ENCODE peak calls at places on chromosomes 6 and 20, in five cellular contexts. One of them, this sample, is unnamed.

GRCh38 chr6:12066297-12066696 is 54.2 kb downstream of the HIVEP1 start:
- DNase-seq in hepatocyte: no peak
- DNase-seq in stomach: no peak
- DNase-seq in sigmoid colon: no peak
- DNase-seq in CD8-positive, alpha-beta T cell: no peak
- DNase-seq in this sample: no peak

GRCh38 chr6:83215131-83216047 is 22.2 kb downstream of the RWDD2A start:
- DNase-seq in sigmoid colon: peak; percentile 71
- DNase-seq in stomach: peak; percentile 65
- DNase-seq in CD8-positive, alpha-beta T cell: peak; percentile 40
- DNase-seq in hepatocyte: peak; percentile 77
- DNase-seq in this sample: peak; percentile 69

GRCh38 chr6:152897807-152898399 is 84.9 kb downstream of the FBXO5 start:
- DNase-seq in sigmoid colon: peak; percentile 64
- DNase-seq in hepatocyte: peak; percentile 70
- DNase-seq in stomach: peak; percentile 63
- DNase-seq in CD8-positive, alpha-beta T cell: peak; percentile 51
- DNase-seq in this sample: peak; percentile 98

GRCh38 chr6:43292763-43293318 is 5.2 kb upstream of the SLC22A7 start:
- DNase-seq in CD8-positive, alpha-beta T cell: no peak
- DNase-seq in stomach: no peak
- DNase-seq in sigmoid colon: no peak
- DNase-seq in hepatocyte: no peak
- DNase-seq in this sample: no peak

GRCh38 chr20:4781211-4781610 is 59.5 kb downstream of the PRND start:
- DNase-seq in sigmoid colon: no peak
- DNase-seq in CD8-positive, alpha-beta T cell: no peak
- DNase-seq in stomach: no peak
- DNase-seq in hepatocyte: no peak
- DNase-seq in this sample: no peak

GRCh38 chr20:59448828-59449444 is 148.5 kb downstream of the EDN3 start:
- DNase-seq in stomach: no peak
- DNase-seq in sigmoid colon: peak; percentile 17
- DNase-seq in CD8-positive, alpha-beta T cell: no peak
- DNase-seq in hepatocyte: no peak
- DNase-seq in this sample: no peak

GRCh38 chr6:129697788-129698187 is 12.2 kb downstream of the ARHGAP18 start:
- DNase-seq in CD8-positive, alpha-beta T cell: no peak
- DNase-seq in stomach: no peak
- DNase-seq in sigmoid colon: no peak
- DNase-seq in hepatocyte: no peak
- DNase-seq in this sample: no peak

GRCh38 chr20:63495771-63496403 is 3.0 kb downstream of the EEF1A2 start:
- DNase-seq in CD8-positive, alpha-beta T cell: peak; percentile 69
- DNase-seq in sigmoid colon: peak; percentile 81
- DNase-seq in hepatocyte: peak; percentile 84
- DNase-seq in stomach: peak; percentile 79
- DNase-seq in this sample: peak; percentile 89

GRCh38 chr6:111521497-111522275 is 38.7 kb upstream of the REV3L start:
- DNase-seq in hepatocyte: no peak
- DNase-seq in sigmoid colon: no peak
- DNase-seq in CD8-positive, alpha-beta T cell: no peak
- DNase-seq in stomach: no peak
- DNase-seq in this sample: no peak

GRCh38 chr6:118551063-118551672 is 3.1 kb downstream of the PLN start:
- DNase-seq in stomach: no peak
- DNase-seq in CD8-positive, alpha-beta T cell: no peak
- DNase-seq in hepatocyte: peak; percentile 65
- DNase-seq in sigmoid colon: no peak
- DNase-seq in this sample: no peak

GRCh38 chr6:54315692-54316091 is 7.5 kb downstream of the TINAG start:
- DNase-seq in stomach: no peak
- DNase-seq in sigmoid colon: no peak
- DNase-seq in CD8-positive, alpha-beta T cell: no peak
- DNase-seq in hepatocyte: no peak
- DNase-seq in this sample: no peak

GRCh38 chr6:16216501-16217155 is 21.8 kb upstream of the GMPR start:
- DNase-seq in CD8-positive, alpha-beta T cell: no peak
- DNase-seq in sigmoid colon: no peak
- DNase-seq in stomach: no peak
- DNase-seq in hepatocyte: no peak
- DNase-seq in this sample: no peak

DNA sequence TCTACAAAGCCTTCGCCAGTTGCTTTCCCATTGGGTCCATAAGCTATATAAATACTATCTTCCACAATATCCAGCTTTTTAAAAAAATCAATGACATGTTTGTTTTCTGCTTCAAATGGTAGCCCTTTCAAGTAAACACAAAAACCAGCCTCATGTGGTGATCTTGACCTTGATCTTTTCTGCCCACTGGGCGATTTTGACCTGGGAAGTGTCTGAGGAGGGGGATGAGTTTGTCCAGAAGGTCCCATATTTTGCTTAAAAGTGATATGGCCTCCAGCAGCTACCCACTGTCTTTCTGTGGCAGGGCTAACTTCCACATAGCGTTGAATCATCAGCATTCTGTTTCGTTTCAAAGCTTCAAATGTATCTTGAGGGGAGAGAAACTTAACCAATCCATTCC is 10.8 kb downstream of the CPNE1 start:
- DNase-seq in sigmoid colon: no peak
- DNase-seq in stomach: no peak
- DNase-seq in hepatocyte: no peak
- DNase-seq in CD8-positive, alpha-beta T cell: no peak
- DNase-seq in this sample: no peak
- H3K4me1 ChIP-seq in sigmoid colon: no peaks in the 10 kb centered on the region
- H3K4me1 ChIP-seq in stomach: peaks cover 22% of the 10 kb centered on the region
- H3K4me1 ChIP-seq in hepatocyte: peaks cover 19% of the 10 kb centered on the region
- H3K4me1 ChIP-seq in CD8-positive, alpha-beta T cell: peaks cover 42% of the 10 kb centered on the region
- H3K4me1 ChIP-seq in this sample: no peaks in the 10 kb centered on the region

DNA sequence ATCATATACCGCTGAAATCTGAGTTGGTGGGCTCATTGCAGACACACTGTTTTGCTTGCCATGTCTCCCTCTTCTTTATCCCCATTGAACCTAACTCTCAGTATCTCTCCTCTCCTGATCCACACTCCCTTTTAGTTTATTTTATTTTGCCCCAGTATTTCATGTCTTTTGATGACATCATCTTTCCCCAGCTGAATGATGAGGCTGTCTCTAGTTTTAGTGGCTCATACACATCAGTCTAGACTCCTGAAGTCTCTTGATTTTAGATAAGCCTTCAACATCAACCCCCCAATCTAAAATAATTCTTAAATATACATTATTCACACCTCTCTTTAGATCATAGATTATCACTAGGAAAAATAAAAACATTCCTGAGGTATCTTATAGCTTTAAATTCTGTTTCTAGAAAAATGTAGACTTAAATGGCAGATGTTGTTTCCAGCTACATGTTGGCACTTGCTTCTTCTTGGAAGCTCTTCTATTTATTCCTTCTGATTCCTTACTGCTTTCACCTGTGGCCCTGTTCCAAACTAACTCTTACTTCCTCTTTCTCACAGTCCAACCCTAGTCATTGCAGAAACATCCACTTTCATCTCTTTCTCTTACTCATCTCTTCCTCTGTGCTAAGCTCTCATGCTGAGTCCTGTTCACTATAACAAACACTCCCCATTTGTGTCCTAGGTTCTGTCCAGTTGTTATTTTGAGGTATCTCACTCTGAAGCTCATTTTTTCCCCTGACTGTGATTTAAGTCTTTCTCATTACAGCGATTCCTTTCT is 191.9 kb upstream of the SLC35B3 start:
- DNase-seq in stomach: no peak
- DNase-seq in sigmoid colon: no peak
- DNase-seq in CD8-positive, alpha-beta T cell: no peak
- DNase-seq in hepatocyte: peak; percentile 13
- DNase-seq in this sample: no peak
- H3K36me3 ChIP-seq in stomach: no peaks in the 10 kb centered on the region
- H3K36me3 ChIP-seq in sigmoid colon: no peaks in the 10 kb centered on the region
- H3K36me3 ChIP-seq in CD8-positive, alpha-beta T cell: no peaks in the 10 kb centered on the region
- H3K36me3 ChIP-seq in hepatocyte: no peaks in the 10 kb centered on the region
- H3K36me3 ChIP-seq in this sample: no peaks in the 10 kb centered on the region

GRCh38 chr6:32522302-32523047 is 7.6 kb downstream of the HLA-DRB5 start:
- DNase-seq in CD8-positive, alpha-beta T cell: no peak
- DNase-seq in sigmoid colon: no peak
- DNase-seq in hepatocyte: peak; percentile 44
- DNase-seq in stomach: no peak
- DNase-seq in this sample: peak; percentile 56
- H3K4me1 ChIP-seq in CD8-positive, alpha-beta T cell: no peaks in the 10 kb centered on the region
- H3K4me1 ChIP-seq in sigmoid colon: no peaks in the 10 kb centered on the region
- H3K4me1 ChIP-seq in hepatocyte: peaks cover 7% of the 10 kb centered on the region
- H3K4me1 ChIP-seq in stomach: no peaks in the 10 kb centered on the region
- H3K4me1 ChIP-seq in this sample: no peaks in the 10 kb centered on the region

DNA sequence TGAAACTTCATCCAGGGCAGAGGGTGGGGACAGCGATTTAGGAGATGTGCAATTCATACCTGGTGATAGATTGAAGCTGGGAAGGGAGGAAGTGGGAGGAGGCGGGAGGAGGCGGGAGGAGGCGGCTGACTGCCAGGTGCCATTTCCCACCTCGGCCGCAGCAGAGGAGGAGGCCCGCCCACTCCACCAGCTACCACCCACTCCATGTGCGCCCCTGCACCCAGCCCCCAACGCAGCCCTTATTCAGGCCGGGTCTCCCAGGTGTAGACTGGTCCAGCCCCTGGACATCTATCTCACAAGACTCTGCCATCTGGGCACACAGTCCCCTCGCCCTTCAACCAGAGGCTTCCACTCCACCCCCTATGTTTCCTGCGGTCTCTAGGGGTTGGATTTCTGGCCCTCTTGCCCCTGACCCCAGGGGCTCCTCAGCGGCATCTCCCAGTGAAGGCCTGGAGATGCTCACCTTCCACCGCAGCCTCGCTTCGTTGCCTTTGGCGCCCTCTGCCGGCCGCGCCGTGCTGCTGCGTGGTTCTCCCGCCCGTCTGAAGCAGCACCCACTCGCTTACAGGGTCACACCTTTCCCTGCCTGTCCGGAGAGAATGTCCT is 32.6 kb upstream of the FAM83D start:
- DNase-seq in stomach: peak; percentile 75
- DNase-seq in CD8-positive, alpha-beta T cell: peak; percentile 72
- DNase-seq in sigmoid colon: no peak
- DNase-seq in hepatocyte: peak; percentile 79
- DNase-seq in this sample: peak; percentile 94
- H3K36me3 ChIP-seq in stomach: no peaks in the 10 kb centered on the region
- H3K36me3 ChIP-seq in CD8-positive, alpha-beta T cell: peaks cover 14% of the 10 kb centered on the region
- H3K36me3 ChIP-seq in sigmoid colon: no peaks in the 10 kb centered on the region
- H3K36me3 ChIP-seq in hepatocyte: no peaks in the 10 kb centered on the region
- H3K36me3 ChIP-seq in this sample: peaks cover 14% of the 10 kb centered on the region

This sample was measured in endodermal cell.